ENCODE peak calls at places on chromosomes 6 and 20, in nine cellular contexts. One of them, this sample, is unnamed.

GRCh38 chr6:10793695-10794094 is 44.6 kb downstream of the MAK start:
- DNase-seq in astrocyte: no peak
- DNase-seq in hepatocyte: no peak
- DNase-seq in fibroblast of lung: no peak
- DNase-seq in neuronal stem cell: no peak
- DNase-seq in DND-41: no peak
- DNase-seq in H9: no peak
- DNase-seq in PC-3: peak; percentile 7
- DNase-seq in GM23338: no peak
- DNase-seq in this sample: no peak

GRCh38 chr6:26216015-26216885 is 129.0 kb downstream of the HFE start:
- DNase-seq in neuronal stem cell: no peak
- DNase-seq in PC-3: peak; percentile 99
- DNase-seq in DND-41: peak; percentile 90
- DNase-seq in astrocyte: peak; percentile 98
- DNase-seq in H9: peak; percentile 82
- DNase-seq in GM23338: peak; percentile 98
- DNase-seq in fibroblast of lung: peak; percentile 100
- DNase-seq in hepatocyte: peak; percentile 94
- DNase-seq in this sample: no peak

GRCh38 chr20:22536956-22537756 is 47.2 kb downstream of the FOXA2 start:
- DNase-seq in GM23338: no peak
- DNase-seq in neuronal stem cell: no peak
- DNase-seq in fibroblast of lung: no peak
- DNase-seq in hepatocyte: no peak
- DNase-seq in PC-3: no peak
- DNase-seq in H9: no peak
- DNase-seq in DND-41: no peak
- DNase-seq in astrocyte: no peak
- DNase-seq in this sample: no peak

GRCh38 chr20:39875493-39876110 is 813.4 kb downstream of the MAFB start:
- DNase-seq in neuronal stem cell: no peak
- DNase-seq in H9: no peak
- DNase-seq in hepatocyte: no peak
- DNase-seq in DND-41: no peak
- DNase-seq in astrocyte: no peak
- DNase-seq in fibroblast of lung: no peak
- DNase-seq in PC-3: no peak
- DNase-seq in GM23338: no peak
- DNase-seq in this sample: no peak

GRCh38 chr6:4134841-4135664 is at the start of gene ECI2:
- DNase-seq in neuronal stem cell: no peak
- DNase-seq in PC-3: peak; percentile 48
- DNase-seq in DND-41: no peak
- DNase-seq in astrocyte: peak; percentile 30
- DNase-seq in hepatocyte: peak; percentile 76
- DNase-seq in GM23338: peak; percentile 83
- DNase-seq in fibroblast of lung: no peak
- DNase-seq in H9: no peak
- DNase-seq in this sample: peak; percentile 85

GRCh38 chr6:85490516-85491248 is 40.8 kb downstream of the NT5E start:
- DNase-seq in astrocyte: peak; percentile 57
- DNase-seq in DND-41: no peak
- DNase-seq in hepatocyte: no peak
- DNase-seq in neuronal stem cell: no peak
- DNase-seq in H9: no peak
- DNase-seq in fibroblast of lung: peak; percentile 18
- DNase-seq in GM23338: no peak
- DNase-seq in PC-3: peak; percentile 77
- DNase-seq in this sample: peak; percentile 16

GRCh38 chr6:79427721-79428120 is 109.5 kb downstream of the LCA5 start:
- DNase-seq in GM23338: no peak
- DNase-seq in DND-41: no peak
- DNase-seq in neuronal stem cell: no peak
- DNase-seq in astrocyte: no peak
- DNase-seq in PC-3: no peak
- DNase-seq in hepatocyte: no peak
- DNase-seq in H9: no peak
- DNase-seq in fibroblast of lung: no peak
- DNase-seq in this sample: no peak

GRCh38 chr20:63325021-63325471 is 32.1 kb downstream of the COL20A1 start:
- DNase-seq in PC-3: no peak
- DNase-seq in H9: no peak
- DNase-seq in neuronal stem cell: no peak
- DNase-seq in DND-41: no peak
- DNase-seq in astrocyte: no peak
- DNase-seq in fibroblast of lung: no peak
- DNase-seq in GM23338: no peak
- DNase-seq in hepatocyte: no peak
- DNase-seq in this sample: no peak

GRCh38 chr20:24955045-24955444 is 6.0 kb downstream of the CST7 start:
- DNase-seq in DND-41: peak; percentile 90
- DNase-seq in fibroblast of lung: no peak
- DNase-seq in astrocyte: no peak
- DNase-seq in hepatocyte: no peak
- DNase-seq in PC-3: no peak
- DNase-seq in H9: peak; percentile 22
- DNase-seq in GM23338: no peak
- DNase-seq in neuronal stem cell: no peak
- DNase-seq in this sample: no peak

GRCh38 chr6:39007575-39007974 is 41.0 kb upstream of the GLP1R start:
- DNase-seq in neuronal stem cell: no peak
- DNase-seq in astrocyte: no peak
- DNase-seq in PC-3: no peak
- DNase-seq in fibroblast of lung: no peak
- DNase-seq in DND-41: no peak
- DNase-seq in hepatocyte: no peak
- DNase-seq in GM23338: no peak
- DNase-seq in H9: no peak
- DNase-seq in this sample: no peak

GRCh38 chr6:127186889-127187288 is 68.4 kb downstream of the RSPO3 start:
- DNase-seq in hepatocyte: peak; percentile 24
- DNase-seq in neuronal stem cell: no peak
- DNase-seq in DND-41: peak; percentile 49
- DNase-seq in astrocyte: no peak
- DNase-seq in GM23338: peak; percentile 71
- DNase-seq in H9: peak; percentile 60
- DNase-seq in fibroblast of lung: no peak
- DNase-seq in PC-3: peak; percentile 54
- DNase-seq in this sample: no peak

DNA sequence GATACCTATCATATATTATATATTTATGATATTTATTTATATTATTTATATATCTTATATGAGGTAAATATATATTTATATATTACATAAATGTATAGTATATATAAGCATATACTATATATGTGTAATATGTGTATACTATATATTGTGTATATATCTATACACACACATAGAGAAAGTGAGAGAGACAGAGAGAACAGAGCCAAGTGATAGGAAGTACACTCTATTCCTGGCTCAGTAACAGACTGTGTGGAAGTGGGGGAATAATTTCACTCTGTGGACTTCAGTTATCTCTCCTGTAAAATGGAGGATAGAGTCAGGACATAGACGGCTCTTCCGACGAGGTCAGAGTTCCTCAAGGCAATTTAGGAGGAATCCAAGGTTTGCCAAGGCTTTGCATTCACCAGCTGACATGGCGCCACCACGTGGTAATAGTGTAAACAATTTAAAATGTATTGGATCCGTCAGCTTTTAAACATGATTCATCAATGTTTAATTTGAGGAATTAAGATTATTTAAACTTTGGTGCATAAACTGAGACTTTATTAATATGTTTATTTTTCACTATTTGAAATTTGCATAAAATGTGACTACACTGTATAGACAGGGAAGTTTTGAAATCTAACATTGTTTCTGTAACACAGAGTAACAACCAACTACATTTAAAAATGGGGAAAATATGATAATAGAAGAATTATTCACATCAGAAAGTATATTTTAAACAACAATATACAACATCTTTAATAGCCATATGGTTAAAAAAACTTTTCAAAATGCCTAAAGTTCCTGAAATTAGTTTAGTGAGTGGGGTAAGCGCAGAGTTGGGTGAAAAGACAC is 75.4 kb upstream of the TMEM244 start:
- DNase-seq in PC-3: peak; percentile 77
- DNase-seq in DND-41: peak; percentile 43
- DNase-seq in hepatocyte: peak; percentile 71
- DNase-seq in astrocyte: peak; percentile 35
- DNase-seq in GM23338: peak; percentile 90
- DNase-seq in H9: peak; percentile 50
- DNase-seq in fibroblast of lung: peak; percentile 73
- DNase-seq in neuronal stem cell: peak; percentile 55
- DNase-seq in this sample: no peak
- H2AFZ ChIP-seq in PC-3: peak overlapping the region; percentile 68
- H2AFZ ChIP-seq in DND-41: no peak overlapping the region
- H2AFZ ChIP-seq in hepatocyte: peak overlapping the region; percentile 21
- H2AFZ ChIP-seq in astrocyte: peak overlapping the region; percentile 79
- H2AFZ ChIP-seq in GM23338: no peak overlapping the region
- H2AFZ ChIP-seq in H9: no peak overlapping the region
- H2AFZ ChIP-seq in fibroblast of lung: peak overlapping the region; percentile 82
- H2AFZ ChIP-seq in neuronal stem cell: peak overlapping the region; percentile 88
- H2AFZ ChIP-seq in this sample: peak overlapping the region; percentile 98

GRCh38 chr6:66526061-66526460 is 819.0 kb upstream of the EYS start:
- DNase-seq in hepatocyte: no peak
- DNase-seq in H9: no peak
- DNase-seq in DND-41: no peak
- DNase-seq in astrocyte: no peak
- DNase-seq in PC-3: no peak
- DNase-seq in neuronal stem cell: no peak
- DNase-seq in GM23338: no peak
- DNase-seq in fibroblast of lung: peak; percentile 25
- DNase-seq in this sample: no peak

DNA sequence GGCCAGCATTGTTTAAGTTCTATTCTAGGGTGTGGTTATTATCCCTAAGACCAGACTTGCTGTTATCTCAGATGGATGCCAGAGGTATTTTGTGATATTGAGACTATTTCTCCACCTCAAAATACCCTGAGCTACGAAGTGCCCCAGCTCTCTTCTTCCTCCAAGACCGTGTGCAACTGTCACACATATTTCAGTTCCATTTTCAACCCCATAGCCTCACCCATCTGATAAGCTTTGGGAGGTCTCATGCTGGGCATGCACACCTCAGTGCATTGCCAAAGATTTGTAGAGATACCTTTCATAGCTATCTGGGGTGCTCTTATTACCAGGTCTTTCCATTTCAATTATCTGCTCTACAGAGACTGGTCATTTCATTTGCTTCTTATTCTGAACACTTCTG is 815.8 kb upstream of the EYS start:
- DNase-seq in H9: no peak
- DNase-seq in fibroblast of lung: no peak
- DNase-seq in neuronal stem cell: no peak
- DNase-seq in hepatocyte: no peak
- DNase-seq in DND-41: no peak
- DNase-seq in GM23338: no peak
- DNase-seq in PC-3: no peak
- DNase-seq in astrocyte: no peak
- DNase-seq in this sample: no peak
- H2AFZ ChIP-seq in H9: no peak overlapping the region
- H2AFZ ChIP-seq in fibroblast of lung: no peak overlapping the region
- H2AFZ ChIP-seq in neuronal stem cell: no peak overlapping the region
- H2AFZ ChIP-seq in hepatocyte: no peak overlapping the region
- H2AFZ ChIP-seq in DND-41: no peak overlapping the region
- H2AFZ ChIP-seq in GM23338: no peak overlapping the region
- H2AFZ ChIP-seq in PC-3: no peak overlapping the region
- H2AFZ ChIP-seq in astrocyte: no peak overlapping the region
- H2AFZ ChIP-seq in this sample: no peak overlapping the region

DNA sequence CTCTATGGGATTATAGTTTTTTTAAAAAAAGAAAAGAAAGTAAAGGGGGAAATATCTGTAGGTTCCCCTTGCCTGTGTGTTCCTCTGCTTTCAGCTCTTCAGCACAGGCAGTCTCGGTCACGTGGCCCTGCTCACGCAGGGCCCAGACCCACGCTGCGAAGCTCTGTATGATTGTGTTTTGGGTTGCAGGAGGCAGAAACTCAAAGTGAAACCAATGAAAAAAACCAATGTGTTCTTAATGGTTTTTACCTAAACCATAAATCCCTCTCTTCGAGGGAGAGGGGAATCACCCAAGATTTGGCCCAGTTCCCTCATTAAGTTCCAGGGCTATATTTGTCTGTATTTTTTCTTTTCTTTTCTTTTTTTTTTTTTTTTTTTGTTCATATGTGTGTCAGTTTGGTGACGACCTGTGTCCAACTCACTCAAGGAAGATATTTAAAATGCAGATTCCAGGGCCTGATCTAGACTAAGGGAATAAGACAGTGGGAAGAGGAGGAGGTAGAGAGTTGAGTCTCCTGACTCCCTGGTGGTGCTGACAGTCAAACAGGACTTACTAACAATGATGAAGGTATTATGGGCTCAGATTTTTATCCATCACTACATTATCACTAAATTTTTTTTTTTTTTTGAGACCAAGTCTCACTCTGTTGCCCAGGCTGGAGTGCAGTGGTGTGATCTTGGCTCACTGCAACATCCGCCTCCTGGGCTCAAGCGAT is 33.8 kb upstream of the RREB1 start:
- DNase-seq in DND-41: no peak
- DNase-seq in fibroblast of lung: no peak
- DNase-seq in hepatocyte: no peak
- DNase-seq in neuronal stem cell: no peak
- DNase-seq in astrocyte: no peak
- DNase-seq in PC-3: no peak
- DNase-seq in H9: no peak
- DNase-seq in GM23338: no peak
- DNase-seq in this sample: no peak
- H2AFZ ChIP-seq in DND-41: no peak overlapping the region
- H2AFZ ChIP-seq in fibroblast of lung: no peak overlapping the region
- H2AFZ ChIP-seq in hepatocyte: no peak overlapping the region
- H2AFZ ChIP-seq in neuronal stem cell: no peak overlapping the region
- H2AFZ ChIP-seq in astrocyte: no peak overlapping the region
- H2AFZ ChIP-seq in PC-3: no peak overlapping the region
- H2AFZ ChIP-seq in H9: no peak overlapping the region
- H2AFZ ChIP-seq in GM23338: no peak overlapping the region
- H2AFZ ChIP-seq in this sample: no peak overlapping the region

GRCh38 chr20:45937765-45938164 is 3.3 kb downstream of the PCIF1 start:
- DNase-seq in neuronal stem cell: no peak
- DNase-seq in PC-3: no peak
- DNase-seq in astrocyte: peak; percentile 47
- DNase-seq in hepatocyte: no peak
- DNase-seq in GM23338: no peak
- DNase-seq in DND-41: no peak
- DNase-seq in H9: no peak
- DNase-seq in fibroblast of lung: no peak
- DNase-seq in this sample: no peak

GRCh38 chr20:45934046-45934586 is 367 bp upstream of the PCIF1 start:
- DNase-seq in GM23338: peak; percentile 77
- DNase-seq in hepatocyte: peak; percentile 66
- DNase-seq in DND-41: no peak
- DNase-seq in fibroblast of lung: peak; percentile 51
- DNase-seq in PC-3: peak; percentile 25
- DNase-seq in neuronal stem cell: no peak
- DNase-seq in astrocyte: peak; percentile 24
- DNase-seq in H9: peak; percentile 79
- DNase-seq in this sample: no peak

GRCh38 chr20:45934587-45935415 is at the start of gene PCIF1:
- DNase-seq in neuronal stem cell: peak; percentile 99
- DNase-seq in hepatocyte: peak; percentile 99
- DNase-seq in PC-3: peak; percentile 99
- DNase-seq in GM23338: peak; percentile 99
- DNase-seq in H9: peak; percentile 96
- DNase-seq in DND-41: peak; percentile 99
- DNase-seq in astrocyte: peak; percentile 92
- DNase-seq in fibroblast of lung: peak; percentile 97
- DNase-seq in this sample: peak; percentile 91

GRCh38 chr20:45935416-45936046 is 1.0 kb downstream of the PCIF1 start:
- DNase-seq in PC-3: no peak
- DNase-seq in hepatocyte: no peak
- DNase-seq in DND-41: no peak
- DNase-seq in fibroblast of lung: peak; percentile 32
- DNase-seq in GM23338: no peak
- DNase-seq in astrocyte: no peak
- DNase-seq in H9: no peak
- DNase-seq in neuronal stem cell: no peak
- DNase-seq in this sample: no peak

GRCh38 chr20:45933231-45934045 is 1.0 kb upstream of the PCIF1 start:
- DNase-seq in hepatocyte: peak; percentile 89
- DNase-seq in PC-3: peak; percentile 91
- DNase-seq in astrocyte: peak; percentile 62
- DNase-seq in GM23338: peak; percentile 97
- DNase-seq in neuronal stem cell: peak; percentile 72
- DNase-seq in fibroblast of lung: peak; percentile 75
- DNase-seq in DND-41: peak; percentile 84
- DNase-seq in H9: peak; percentile 97
- DNase-seq in this sample: peak; percentile 81
- H2AFZ ChIP-seq in hepatocyte: no peak overlapping the region
- H2AFZ ChIP-seq in PC-3: no peak overlapping the region
- H2AFZ ChIP-seq in astrocyte: no peak overlapping the region
- H2AFZ ChIP-seq in GM23338: no peak overlapping the region
- H2AFZ ChIP-seq in neuronal stem cell: peak overlapping the region; percentile 79
- H2AFZ ChIP-seq in fibroblast of lung: no peak overlapping the region
- H2AFZ ChIP-seq in DND-41: peak overlapping the region; percentile 99
- H2AFZ ChIP-seq in H9: no peak overlapping the region
- H2AFZ ChIP-seq in this sample: no peak overlapping the region